ENCODE peak calls at places on chromosomes 1 and 21, in four cellular contexts. O, D, C and Q are unnamed samples.

GRCh38 chr1:230375795-230376194 is 50.3 kb downstream of the PGBD5 start:
- DNase-seq in C (no peak), D (no peak), O (no peak), Q (no peak)

GRCh38 chr1:79376106-79376505 is 369.6 kb upstream of the ADGRL4 start:
- DNase-seq in O (no peak), C (no peak), D (no peak), Q (no peak)

GRCh38 chr1:20290624-20291597 is at the start of gene VWA5B1:
- DNase-seq in O (no peak), C (no peak), D (no peak), Q (no peak)

GRCh38 chr1:218664385-218665170 is 319.4 kb downstream of the TGFB2 start:
- DNase-seq in C (no peak), D (no peak), O (no peak), Q (no peak)

GRCh38 chr1:184974086-184974836 is at the start of gene NIBAN1:
- DNase-seq in C (peak; percentile 64), O (peak; percentile 75), D (peak; percentile 82), Q (peak; percentile 48)

GRCh38 chr1:26858891-26859630 is 3.9 kb upstream of the SFN start:
- DNase-seq in O (no peak), C (no peak), D (no peak), Q (no peak)

GRCh38 chr1:119603695-119604094 is 44.4 kb downstream of the ZNF697 start:
- DNase-seq in C (no peak), D (no peak), O (no peak), Q (no peak)

GRCh38 chr1:98068016-98068415 is 147.2 kb upstream of the DPYD start:
- DNase-seq in O (no peak), C (no peak), D (no peak), Q (no peak)

GRCh38 chr1:151513626-151514101 is 2.5 kb downstream of the CGN start:
- DNase-seq in D (no peak), C (no peak), O (no peak), Q (no peak)
- H3K27ac ChIP-seq in D (no peak overlapping the region), C (no peak overlapping the region), O (no peak overlapping the region), Q (no peak overlapping the region)

GRCh38 chr21:37658121-37658993 is 257.9 kb downstream of the KCNJ6 start:
- DNase-seq in C (no peak), D (no peak), O (no peak), Q (no peak)
- H3K27ac ChIP-seq in C (no peak overlapping the region), D (no peak overlapping the region), O (no peak overlapping the region), Q (no peak overlapping the region)

GRCh38 chr1:150186789-150187559 is 37.3 kb downstream of the PLEKHO1 start:
- DNase-seq in O (peak; percentile 42), C (peak; percentile 18), D (no peak), Q (peak; percentile 5)
- H3K27ac ChIP-seq in O (no peak overlapping the region), C (no peak overlapping the region), D (no peak overlapping the region), Q (no peak overlapping the region)

GRCh38 chr21:34143783-34144182 is 70.4 kb downstream of the MRPS6 start:
- DNase-seq in O (no peak), C (no peak), D (no peak), Q (no peak)
- H3K27ac ChIP-seq in O (no peak overlapping the region), C (no peak overlapping the region), D (no peak overlapping the region), Q (no peak overlapping the region)

DNA sequence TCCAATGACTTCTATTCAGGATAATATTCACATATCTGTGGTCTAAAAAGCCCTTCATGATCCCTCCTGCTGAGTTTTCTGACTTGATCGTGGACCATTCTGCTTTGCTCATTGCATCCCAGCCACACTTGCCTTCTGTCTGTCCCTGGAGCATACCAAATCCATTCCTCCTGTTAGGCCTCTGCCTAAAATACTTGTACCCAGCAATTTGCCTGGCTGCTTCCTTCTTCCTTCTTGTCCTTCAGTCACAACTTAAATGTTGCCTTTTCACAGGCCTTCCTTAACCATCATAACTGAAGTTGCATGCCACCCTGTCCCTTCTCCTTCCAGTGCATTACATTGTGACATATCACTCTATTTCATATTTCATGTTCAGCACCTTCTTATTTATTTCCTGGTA is 4.3 kb downstream of the CR2 start:
- DNase-seq in O (no peak), C (no peak), D (no peak), Q (no peak)
- H3K27ac ChIP-seq in O (no peak overlapping the region), C (no peak overlapping the region), D (no peak overlapping the region), Q (peak overlapping the region; percentile 45)

GRCh38 chr1:1941211-1941841 is 22.2 kb upstream of the TMEM52 start:
- DNase-seq in O (no peak), C (no peak), D (no peak), Q (no peak)

GRCh38 chr1:1945782-1946393 is 26.8 kb upstream of the TMEM52 start:
- DNase-seq in D (no peak), O (no peak), C (no peak), Q (no peak)

GRCh38 chr1:1943834-1944570 is 24.9 kb upstream of the TMEM52 start:
- DNase-seq in C (peak; percentile 39), O (no peak), D (peak; percentile 76), Q (peak; percentile 58)

GRCh38 chr1:1941868-1942752 is 23.0 kb upstream of the TMEM52 start:
- DNase-seq in D (no peak), C (no peak), O (no peak), Q (no peak)

GRCh38 chr1:1942753-1943656 is 23.9 kb upstream of the TMEM52 start:
- DNase-seq in O (no peak), D (peak; percentile 51), C (no peak), Q (no peak)
- H3K27ac ChIP-seq in O (no peak overlapping the region), D (no peak overlapping the region), C (no peak overlapping the region), Q (no peak overlapping the region)

DNA sequence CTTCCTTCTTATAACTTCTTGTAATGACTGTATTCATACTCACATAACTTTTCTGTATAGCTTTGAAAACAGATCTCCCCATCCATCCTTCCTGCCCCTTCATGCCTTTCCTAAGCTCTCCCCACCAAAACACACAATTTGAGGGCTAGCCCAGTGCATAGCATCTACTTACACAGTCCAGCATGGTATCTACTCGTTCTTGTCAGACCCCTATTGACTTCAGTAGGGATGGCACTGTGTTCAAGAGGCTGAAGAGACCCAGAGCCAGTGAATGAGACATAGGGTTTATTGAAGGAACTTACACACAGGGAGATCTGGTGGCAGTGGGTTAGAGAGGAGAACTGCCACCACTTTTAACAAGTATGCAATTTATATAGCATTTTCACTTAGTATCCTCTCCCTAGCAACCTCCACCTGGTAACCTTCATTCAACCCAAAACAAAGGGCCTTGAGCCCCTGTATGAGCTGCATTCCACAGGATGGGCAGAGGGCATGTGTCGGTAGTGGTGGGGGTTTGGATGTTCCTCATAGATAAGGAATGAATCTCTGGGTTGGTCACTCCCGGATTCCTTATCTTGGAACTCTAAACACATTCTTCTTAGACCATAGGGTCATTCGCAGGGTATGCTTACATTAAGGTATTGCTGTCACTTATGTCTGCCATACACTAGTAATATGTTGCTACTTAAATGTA is 64.9 kb upstream of the GNG12 start:
- DNase-seq in C (no peak), O (no peak), D (no peak), Q (no peak)
- H3K27ac ChIP-seq in C (no peak overlapping the region), O (no peak overlapping the region), D (no peak overlapping the region), Q (no peak overlapping the region)

DNA sequence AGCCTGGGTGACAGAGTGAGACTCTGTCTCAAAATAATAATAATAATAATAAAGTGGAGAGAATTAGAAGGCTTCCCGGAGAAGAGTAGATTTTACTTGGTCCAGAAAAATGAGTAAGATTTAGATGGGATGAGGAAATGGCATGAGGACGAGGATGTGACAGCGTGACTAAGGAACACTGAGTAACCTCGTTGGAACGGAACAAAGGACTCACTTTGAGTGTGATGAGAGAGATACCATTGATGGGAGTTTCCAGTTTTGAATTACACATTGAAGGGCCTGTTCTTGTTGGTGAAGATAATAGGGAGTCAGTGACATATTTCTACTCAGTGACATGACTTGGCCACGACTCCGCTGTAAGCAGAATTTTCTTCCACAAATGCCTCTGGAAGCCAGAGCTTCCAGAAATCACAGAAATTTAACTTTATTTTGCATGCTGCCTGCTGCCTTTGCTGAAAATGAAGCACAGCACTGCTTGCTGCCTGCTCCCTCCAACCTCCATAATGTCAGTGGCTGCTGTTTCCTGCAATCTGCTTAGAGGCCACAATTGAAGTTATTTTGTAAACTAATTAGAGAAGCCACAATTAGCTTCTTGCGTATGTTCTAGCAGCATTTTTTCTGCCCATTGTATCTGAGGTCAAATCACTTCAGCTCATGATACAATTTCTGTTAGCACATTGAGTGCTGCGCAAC is 33.7 kb upstream of the FBXO28 start:
- DNase-seq in D (no peak), O (no peak), C (no peak), Q (no peak)
- H3K27ac ChIP-seq in D (no peak overlapping the region), O (no peak overlapping the region), C (no peak overlapping the region), Q (no peak overlapping the region)

DNA sequence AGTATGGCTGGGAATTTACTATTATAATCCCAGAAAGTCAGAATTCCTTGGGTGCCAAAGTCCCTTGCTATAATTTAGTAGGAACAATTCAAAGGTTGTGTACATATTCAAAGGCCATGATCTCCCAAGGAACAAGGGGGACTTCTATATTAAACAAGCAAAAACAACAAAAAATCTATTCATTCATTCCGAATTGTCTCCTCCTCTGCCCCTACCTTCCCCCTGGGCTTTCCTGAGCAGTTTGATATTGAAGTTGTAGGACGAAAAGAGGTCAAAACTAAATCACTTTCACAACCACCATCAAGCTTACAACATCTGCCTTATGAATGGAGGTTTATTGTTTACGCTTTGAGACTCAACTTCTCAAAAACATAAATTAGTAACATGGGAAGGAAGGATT is 35.3 kb upstream of the SOD1 start:
- DNase-seq in C (no peak), D (no peak), O (no peak), Q (no peak)
- H3K27ac ChIP-seq in C (no peak overlapping the region), D (no peak overlapping the region), O (no peak overlapping the region), Q (no peak overlapping the region)